ENCODE peak calls at places on chromosomes 12 and 14, in seven cellular contexts. One of them, this sample, is unnamed.

GRCh38 chr12:24036438-24037204 is 87.2 kb upstream of the SOX5 start:
- DNase-seq in H9: no peak
- DNase-seq in A549: no peak
- DNase-seq in H1: no peak
- DNase-seq in gastrocnemius medialis: no peak
- DNase-seq in Peyer's patch: no peak
- DNase-seq in Panc1: no peak
- DNase-seq in this sample: no peak

GRCh38 chr12:46562625-46563228 is 190.2 kb upstream of the SLC38A2 start:
- DNase-seq in H9: no peak
- DNase-seq in A549: peak; percentile 72
- DNase-seq in H1: no peak
- DNase-seq in gastrocnemius medialis: no peak
- DNase-seq in Peyer's patch: no peak
- DNase-seq in Panc1: peak; percentile 88
- DNase-seq in this sample: no peak

GRCh38 chr12:89370850-89371249 is 18.5 kb upstream of the DUSP6 start:
- DNase-seq in H9: no peak
- DNase-seq in A549: no peak
- DNase-seq in H1: no peak
- DNase-seq in gastrocnemius medialis: no peak
- DNase-seq in Peyer's patch: no peak
- DNase-seq in Panc1: no peak
- DNase-seq in this sample: no peak

GRCh38 chr12:120944645-120945217 is 33.6 kb upstream of the HNF1A start:
- DNase-seq in H9: peak; percentile 85
- DNase-seq in A549: peak; percentile 70
- DNase-seq in H1: peak; percentile 90
- DNase-seq in gastrocnemius medialis: no peak
- DNase-seq in Peyer's patch: peak; percentile 75
- DNase-seq in Panc1: peak; percentile 8
- DNase-seq in this sample: peak; percentile 57

GRCh38 chr14:27730204-27730603 is 1036.4 kb upstream of the FOXG1 start:
- DNase-seq in H9: no peak
- DNase-seq in A549: no peak
- DNase-seq in H1: no peak
- DNase-seq in gastrocnemius medialis: no peak
- DNase-seq in Peyer's patch: no peak
- DNase-seq in Panc1: no peak
- DNase-seq in this sample: no peak

GRCh38 chr12:44405267-44405666 is 470.8 kb downstream of the NELL2 start:
- DNase-seq in H9: peak; percentile 39
- DNase-seq in A549: no peak
- DNase-seq in H1: no peak
- DNase-seq in gastrocnemius medialis: no peak
- DNase-seq in Peyer's patch: no peak
- DNase-seq in Panc1: no peak
- DNase-seq in this sample: no peak

GRCh38 chr14:84375235-84375634 is 1154.7 kb upstream of the FLRT2 start:
- DNase-seq in H9: no peak
- DNase-seq in A549: no peak
- DNase-seq in H1: no peak
- DNase-seq in gastrocnemius medialis: no peak
- DNase-seq in Peyer's patch: no peak
- DNase-seq in Panc1: no peak
- DNase-seq in this sample: no peak

GRCh38 chr12:49489720-49490119 is 49.1 kb upstream of the KCNH3 start:
- DNase-seq in H9: no peak
- DNase-seq in A549: no peak
- DNase-seq in H1: no peak
- DNase-seq in gastrocnemius medialis: no peak
- DNase-seq in Peyer's patch: no peak
- DNase-seq in Panc1: no peak
- DNase-seq in this sample: no peak

GRCh38 chr12:66152732-66153131 is 17.1 kb downstream of the TMBIM4 start:
- DNase-seq in H9: no peak
- DNase-seq in A549: no peak
- DNase-seq in H1: no peak
- DNase-seq in gastrocnemius medialis: no peak
- DNase-seq in Peyer's patch: no peak
- DNase-seq in Panc1: no peak
- DNase-seq in this sample: no peak

GRCh38 chr12:82225871-82226270 is 132.3 kb downstream of the CCDC59 start:
- DNase-seq in H9: no peak
- DNase-seq in A549: no peak
- DNase-seq in H1: no peak
- DNase-seq in gastrocnemius medialis: no peak
- DNase-seq in Peyer's patch: no peak
- DNase-seq in Panc1: no peak
- DNase-seq in this sample: no peak

GRCh38 chr12:102950950-102951490 is 6.5 kb upstream of the ASCL1 start:
- DNase-seq in H9: no peak
- DNase-seq in A549: no peak
- DNase-seq in H1: no peak
- DNase-seq in gastrocnemius medialis: no peak
- DNase-seq in Peyer's patch: no peak
- DNase-seq in Panc1: no peak
- DNase-seq in this sample: no peak
- H3K27ac ChIP-seq in H9: no peak overlapping the region
- H3K27ac ChIP-seq in A549: no peak overlapping the region
- H3K27ac ChIP-seq in H1: no peak overlapping the region
- H3K27ac ChIP-seq in gastrocnemius medialis: no peak overlapping the region
- H3K27ac ChIP-seq in Peyer's patch: no peak overlapping the region
- H3K27ac ChIP-seq in Panc1: no peak overlapping the region
- H3K27ac ChIP-seq in this sample: no peak overlapping the region

GRCh38 chr12:51132693-51133092 is 40.2 kb downstream of the TFCP2 start:
- DNase-seq in H9: no peak
- DNase-seq in A549: no peak
- DNase-seq in H1: no peak
- DNase-seq in gastrocnemius medialis: no peak
- DNase-seq in Peyer's patch: no peak
- DNase-seq in Panc1: no peak
- DNase-seq in this sample: no peak

GRCh38 chr12:51127050-51127729 is 43.8 kb upstream of the CSRNP2 start:
- DNase-seq in H9: no peak
- DNase-seq in A549: no peak
- DNase-seq in H1: no peak
- DNase-seq in gastrocnemius medialis: no peak
- DNase-seq in Peyer's patch: no peak
- DNase-seq in Panc1: no peak
- DNase-seq in this sample: no peak

GRCh38 chr12:51126297-51126696 is 42.9 kb upstream of the CSRNP2 start:
- DNase-seq in H9: no peak
- DNase-seq in A549: no peak
- DNase-seq in H1: no peak
- DNase-seq in gastrocnemius medialis: no peak
- DNase-seq in Peyer's patch: no peak
- DNase-seq in Panc1: no peak
- DNase-seq in this sample: no peak

GRCh38 chr12:51128905-51129304 is 44.0 kb downstream of the TFCP2 start:
- DNase-seq in H9: no peak
- DNase-seq in A549: no peak
- DNase-seq in H1: no peak
- DNase-seq in gastrocnemius medialis: no peak
- DNase-seq in Peyer's patch: no peak
- DNase-seq in Panc1: no peak
- DNase-seq in this sample: no peak

GRCh38 chr12:51131745-51132521 is 41.0 kb downstream of the TFCP2 start:
- DNase-seq in H9: no peak
- DNase-seq in A549: no peak
- DNase-seq in H1: no peak
- DNase-seq in gastrocnemius medialis: no peak
- DNase-seq in Peyer's patch: no peak
- DNase-seq in Panc1: no peak
- DNase-seq in this sample: no peak
- H3K27ac ChIP-seq in H9: no peak overlapping the region
- H3K27ac ChIP-seq in A549: no peak overlapping the region
- H3K27ac ChIP-seq in H1: no peak overlapping the region
- H3K27ac ChIP-seq in gastrocnemius medialis: no peak overlapping the region
- H3K27ac ChIP-seq in Peyer's patch: no peak overlapping the region
- H3K27ac ChIP-seq in Panc1: no peak overlapping the region
- H3K27ac ChIP-seq in this sample: no peak overlapping the region

GRCh38 chr12:106289196-106289681 is 13.3 kb upstream of the TCP11L2 start:
- DNase-seq in H9: no peak
- DNase-seq in A549: no peak
- DNase-seq in H1: no peak
- DNase-seq in gastrocnemius medialis: no peak
- DNase-seq in Peyer's patch: no peak
- DNase-seq in Panc1: no peak
- DNase-seq in this sample: no peak
- H3K27ac ChIP-seq in H9: no peak overlapping the region
- H3K27ac ChIP-seq in A549: peak overlapping the region; percentile 95
- H3K27ac ChIP-seq in H1: no peak overlapping the region
- H3K27ac ChIP-seq in gastrocnemius medialis: no peak overlapping the region
- H3K27ac ChIP-seq in Peyer's patch: peak overlapping the region; percentile 22
- H3K27ac ChIP-seq in Panc1: peak overlapping the region; percentile 26
- H3K27ac ChIP-seq in this sample: no peak overlapping the region

GRCh38 chr14:60509438-60510253 is 700 bp downstream of the SIX6 start:
- DNase-seq in H9: peak; percentile 72
- DNase-seq in A549: no peak
- DNase-seq in H1: peak; percentile 79
- DNase-seq in gastrocnemius medialis: no peak
- DNase-seq in Peyer's patch: no peak
- DNase-seq in Panc1: no peak
- DNase-seq in this sample: no peak

GRCh38 chr14:60506462-60506984 is 2.4 kb upstream of the SIX6 start:
- DNase-seq in H9: peak; percentile 49
- DNase-seq in A549: no peak
- DNase-seq in H1: peak; percentile 53
- DNase-seq in gastrocnemius medialis: no peak
- DNase-seq in Peyer's patch: no peak
- DNase-seq in Panc1: no peak
- DNase-seq in this sample: no peak

GRCh38 chr14:60508707-60509437 is at the start of gene SIX6:
- DNase-seq in H9: peak; percentile 91
- DNase-seq in A549: no peak
- DNase-seq in H1: peak; percentile 89
- DNase-seq in gastrocnemius medialis: no peak
- DNase-seq in Peyer's patch: no peak
- DNase-seq in Panc1: no peak
- DNase-seq in this sample: no peak

GRCh38 chr14:60506985-60507829 is 1.7 kb upstream of the SIX6 start:
- DNase-seq in H9: peak; percentile 41
- DNase-seq in A549: no peak
- DNase-seq in H1: peak; percentile 58
- DNase-seq in gastrocnemius medialis: no peak
- DNase-seq in Peyer's patch: no peak
- DNase-seq in Panc1: no peak
- DNase-seq in this sample: no peak

DNA sequence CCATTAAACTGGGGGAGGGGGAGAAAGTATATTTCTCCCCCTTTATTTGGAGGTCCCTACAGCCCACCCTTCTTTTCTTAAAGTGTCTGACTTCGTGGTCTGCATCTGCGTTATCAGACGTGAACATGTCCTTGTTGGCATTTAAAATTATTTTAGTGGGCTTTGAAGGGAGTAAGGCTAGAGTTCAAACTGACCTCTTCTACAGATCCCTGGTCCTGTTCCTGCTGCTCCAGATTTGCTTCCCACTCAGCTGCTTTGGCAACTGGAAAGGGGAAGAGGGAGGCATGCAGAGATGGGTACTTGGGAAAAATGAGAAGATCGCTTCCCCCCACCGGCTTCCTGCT is 611 bp upstream of the SIX6 start:
- DNase-seq in H9: no peak
- DNase-seq in A549: no peak
- DNase-seq in H1: no peak
- DNase-seq in gastrocnemius medialis: no peak
- DNase-seq in Peyer's patch: no peak
- DNase-seq in Panc1: no peak
- DNase-seq in this sample: no peak
- H3K27ac ChIP-seq in H9: no peak overlapping the region
- H3K27ac ChIP-seq in A549: no peak overlapping the region
- H3K27ac ChIP-seq in H1: no peak overlapping the region
- H3K27ac ChIP-seq in gastrocnemius medialis: no peak overlapping the region
- H3K27ac ChIP-seq in Peyer's patch: no peak overlapping the region
- H3K27ac ChIP-seq in Panc1: no peak overlapping the region
- H3K27ac ChIP-seq in this sample: no peak overlapping the region

GRCh38 chr12:11757095-11757494 is 107.6 kb downstream of the ETV6 start:
- DNase-seq in H9: no peak
- DNase-seq in A549: no peak
- DNase-seq in H1: no peak
- DNase-seq in gastrocnemius medialis: no peak
- DNase-seq in Peyer's patch: no peak
- DNase-seq in Panc1: no peak
- DNase-seq in this sample: no peak

GRCh38 chr12:11759894-11760293 is 110.4 kb downstream of the ETV6 start:
- DNase-seq in H9: no peak
- DNase-seq in A549: no peak
- DNase-seq in H1: no peak
- DNase-seq in gastrocnemius medialis: no peak
- DNase-seq in Peyer's patch: no peak
- DNase-seq in Panc1: no peak
- DNase-seq in this sample: no peak

GRCh38 chr12:11758838-11759509 is 109.5 kb downstream of the ETV6 start:
- DNase-seq in H9: no peak
- DNase-seq in A549: no peak
- DNase-seq in H1: no peak
- DNase-seq in gastrocnemius medialis: no peak
- DNase-seq in Peyer's patch: no peak
- DNase-seq in Panc1: no peak
- DNase-seq in this sample: no peak

GRCh38 chr12:11757531-11757930 is 108.1 kb downstream of the ETV6 start:
- DNase-seq in H9: no peak
- DNase-seq in A549: no peak
- DNase-seq in H1: no peak
- DNase-seq in gastrocnemius medialis: no peak
- DNase-seq in Peyer's patch: no peak
- DNase-seq in Panc1: no peak
- DNase-seq in this sample: no peak

GRCh38 chr12:11758087-11758837 is 108.8 kb downstream of the ETV6 start:
- DNase-seq in H9: no peak
- DNase-seq in A549: no peak
- DNase-seq in H1: no peak
- DNase-seq in gastrocnemius medialis: no peak
- DNase-seq in Peyer's patch: no peak
- DNase-seq in Panc1: no peak
- DNase-seq in this sample: no peak
- H3K27ac ChIP-seq in H9: no peak overlapping the region
- H3K27ac ChIP-seq in A549: no peak overlapping the region
- H3K27ac ChIP-seq in H1: no peak overlapping the region
- H3K27ac ChIP-seq in gastrocnemius medialis: peak overlapping the region; percentile 73
- H3K27ac ChIP-seq in Peyer's patch: peak overlapping the region; percentile 64
- H3K27ac ChIP-seq in Panc1: no peak overlapping the region
- H3K27ac ChIP-seq in this sample: no peak overlapping the region

GRCh38 chr12:7439579-7440505 is 4.1 kb downstream of the CD163L1 start:
- DNase-seq in H9: peak; percentile 94
- DNase-seq in A549: peak; percentile 93
- DNase-seq in H1: peak; percentile 77
- DNase-seq in gastrocnemius medialis: no peak
- DNase-seq in Peyer's patch: peak; percentile 59
- DNase-seq in Panc1: no peak
- DNase-seq in this sample: no peak
- H3K27ac ChIP-seq in H9: no peak overlapping the region
- H3K27ac ChIP-seq in A549: peak overlapping the region; percentile 92
- H3K27ac ChIP-seq in H1: peak overlapping the region; percentile 60
- H3K27ac ChIP-seq in gastrocnemius medialis: no peak overlapping the region
- H3K27ac ChIP-seq in Peyer's patch: peak overlapping the region; percentile 55
- H3K27ac ChIP-seq in Panc1: no peak overlapping the region
- H3K27ac ChIP-seq in this sample: no peak overlapping the region

This sample was measured in CD4-positive, alpha-beta T cell.